ENCODE peak calls at places on chromosomes 6 and 20, in eight cellular contexts. I is GM23338, P is transverse colon, C is spleen, K is upper lobe of left lung, A is Panc1, Q is HCT116, T is breast epithelium. S is an unnamed sample.

GRCh38 chr20:13341737-13342393 is 120.8 kb downstream of the ISM1 start:
- DNase-seq in T (no peak), A (no peak), C (no peak), Q (no peak), K (no peak), I (no peak), P (no peak), S (no peak)

GRCh38 chr20:63553251-63553932 is 567 bp upstream of the FNDC11 start:
- DNase-seq in T (peak; percentile 75), K (peak; percentile 93), I (peak; percentile 93), A (no peak), Q (peak; percentile 85), P (peak; percentile 86), C (peak; percentile 94), S (peak; percentile 91)

GRCh38 chr6:130843575-130844320 is 16.5 kb downstream of the SMLR1 start:
- DNase-seq in A (peak; percentile 8), K (no peak), T (no peak), C (no peak), I (peak; percentile 72), P (no peak), Q (peak; percentile 28), S (no peak)

GRCh38 chr6:5723905-5724691 is 282.6 kb downstream of the NRN1 start:
- DNase-seq in Q (no peak), T (no peak), K (peak; percentile 65), I (no peak), A (no peak), P (peak; percentile 44), C (peak; percentile 88), S (no peak)

GRCh38 chr6:127950566-127951141 is 49.8 kb upstream of the THEMIS start:
- DNase-seq in C (no peak), K (no peak), Q (no peak), I (no peak), T (no peak), A (no peak), P (no peak), S (no peak)

GRCh38 chr6:3208096-3208774 is 19.2 kb downstream of the TUBB2B start:
- DNase-seq in P (no peak), A (no peak), I (peak; percentile 17), K (no peak), Q (no peak), T (peak; percentile 87), C (no peak), S (no peak)

GRCh38 chr6:40957616-40958492 is 81.2 kb downstream of the UNC5CL start:
- DNase-seq in T (no peak), Q (peak; percentile 24), P (no peak), A (no peak), K (no peak), C (no peak), I (no peak), S (no peak)

GRCh38 chr6:47308674-47309325 is 905 bp downstream of the TNFRSF21 start:
- DNase-seq in I (peak; percentile 43), T (no peak), K (peak; percentile 88), A (no peak), C (peak; percentile 75), P (peak; percentile 22), Q (no peak), S (peak; percentile 67)

GRCh38 chr6:21201181-21201580 is 392.4 kb upstream of the SOX4 start:
- DNase-seq in I (no peak), T (no peak), C (no peak), K (no peak), P (no peak), Q (no peak), A (no peak), S (no peak)

GRCh38 chr6:125671323-125671722 is 78.1 kb upstream of the HEY2 start:
- DNase-seq in P (no peak), T (no peak), K (no peak), Q (no peak), A (no peak), I (no peak), C (no peak), S (no peak)

GRCh38 chr20:61236677-61237076 is 15.4 kb upstream of the CDH4 start:
- DNase-seq in I (no peak), Q (no peak), A (no peak), K (no peak), P (no peak), T (no peak), C (no peak), S (no peak)

GRCh38 chr20:2874456-2874855 is 1.2 kb downstream of the PTPRA start:
- DNase-seq in K (no peak), T (no peak), Q (no peak), P (no peak), I (peak; percentile 16), C (no peak), A (no peak), S (no peak)

DNA sequence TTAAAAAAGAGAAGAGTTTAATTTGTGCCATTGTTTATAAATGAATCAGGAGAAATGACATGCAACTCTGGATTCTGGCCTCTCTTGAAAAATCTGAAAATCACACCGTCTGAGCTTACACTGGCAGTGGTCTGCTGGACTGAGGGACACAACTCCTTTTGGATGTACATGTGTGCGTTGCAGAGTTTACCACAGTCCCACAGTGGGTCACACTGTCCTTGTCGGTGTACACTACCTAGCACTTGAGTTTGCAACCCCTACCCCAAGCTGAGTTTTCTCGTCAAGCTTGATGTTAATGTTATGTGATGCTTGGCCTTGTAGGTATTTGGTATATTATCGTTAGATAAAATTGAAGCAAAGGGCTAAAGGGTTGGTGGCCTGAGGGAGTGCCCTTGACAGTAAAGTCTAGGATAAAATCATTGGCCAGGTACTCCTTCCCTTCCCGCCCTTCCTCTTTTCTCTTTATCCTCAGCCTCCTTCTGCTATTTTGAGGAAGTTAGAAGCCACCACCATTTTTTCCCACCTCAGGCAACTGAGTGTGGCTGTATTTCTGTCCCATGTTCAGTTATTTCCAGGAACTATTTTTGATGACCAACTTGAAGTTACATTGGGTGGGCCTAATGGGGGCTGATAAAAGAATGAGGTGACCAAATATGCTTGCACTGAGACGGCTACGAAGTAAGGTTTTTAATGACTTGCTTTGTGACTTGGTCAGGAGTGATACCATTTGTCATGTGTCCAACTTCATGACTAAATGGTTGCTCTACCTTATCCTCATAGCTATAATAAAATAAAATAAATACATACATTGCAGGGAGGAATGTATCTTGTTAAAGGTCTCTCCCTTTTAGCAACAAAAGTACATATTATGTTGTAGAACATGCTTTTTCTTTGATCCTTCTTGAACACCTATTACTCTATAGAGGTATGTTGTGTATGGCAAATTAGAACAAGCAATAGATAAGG is 11.8 kb downstream of the PTPN1 start:
- DNase-seq in I (no peak), P (no peak), T (no peak), A (no peak), Q (no peak), K (no peak), C (no peak), S (no peak)
- TF ChIP-seq POLR2AphosphoS5 in I (no peak), P (no peak), T (no peak), A (no peak), Q (no peak), K (no peak), C (no peak), S (no peak)

GRCh38 chr6:25998379-25998778 is 35.8 kb downstream of the TRIM38 start:
- DNase-seq in Q (no peak), P (no peak), T (no peak), A (no peak), C (no peak), I (no peak), K (no peak), S (no peak)

GRCh38 chr6:26000366-26000886 is 37.8 kb downstream of the TRIM38 start:
- DNase-seq in P (no peak), K (no peak), T (no peak), Q (no peak), I (no peak), A (no peak), C (no peak), S (no peak)

GRCh38 chr6:26006086-26006939 is 43.7 kb downstream of the TRIM38 start:
- DNase-seq in A (no peak), P (no peak), Q (no peak), C (no peak), K (no peak), T (no peak), I (no peak), S (no peak)

GRCh38 chr6:26003102-26003694 is 40.6 kb downstream of the TRIM38 start:
- DNase-seq in I (peak; percentile 85), T (no peak), K (no peak), C (no peak), A (peak; percentile 38), Q (no peak), P (peak; percentile 68), S (no peak)
- TF ChIP-seq POLR2AphosphoS5 in I (no peak), T (no peak), K (no peak), C (no peak), A (no peak), Q (no peak), P (no peak), S (no peak)

DNA sequence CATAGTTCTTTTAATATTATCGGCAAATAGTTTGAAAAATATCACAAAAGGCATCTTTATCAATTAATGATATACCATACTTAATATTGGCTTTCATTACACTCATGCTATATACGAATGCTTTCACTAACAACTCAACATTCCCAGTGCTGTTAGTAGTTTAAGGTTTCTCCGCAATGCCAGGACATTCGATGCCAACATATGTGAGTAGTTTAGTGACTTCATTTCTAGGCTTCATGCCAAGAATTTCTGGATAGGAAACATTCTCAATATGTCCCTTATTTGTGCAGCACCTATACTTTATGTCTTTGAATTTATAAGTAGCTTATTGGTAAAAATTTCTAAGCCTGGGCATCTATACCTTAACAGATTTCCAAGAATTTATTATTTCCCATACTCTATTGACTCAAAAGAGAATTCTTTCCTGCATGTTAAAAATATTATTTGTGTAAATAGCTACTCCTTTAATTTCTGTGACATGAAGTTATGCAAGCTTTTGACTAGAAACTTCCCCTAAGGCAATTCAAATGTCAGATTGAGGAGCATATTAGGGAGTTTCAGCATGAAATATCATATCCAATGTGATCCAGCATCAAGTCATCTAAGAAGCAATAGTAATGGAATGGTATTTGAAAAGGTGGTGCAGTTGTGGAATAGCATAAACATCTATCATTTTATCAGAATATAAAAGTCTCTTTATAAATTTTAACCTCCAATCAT is 236.0 kb upstream of the STXBP5 start:
- DNase-seq in K (no peak), I (no peak), A (peak; percentile 42), T (no peak), P (no peak), C (no peak), Q (no peak), S (no peak)
- TF ChIP-seq POLR2AphosphoS5 in K (no peak), I (no peak), A (no peak), T (no peak), P (no peak), C (no peak), Q (no peak), S (no peak)

GRCh38 chr6:16130932-16131387 is 2.1 kb downstream of the MYLIP start:
- DNase-seq in C (no peak), T (peak; percentile 41), I (peak; percentile 80), P (peak; percentile 73), A (no peak), Q (no peak), K (no peak), S (no peak)

GRCh38 chr6:16130437-16130891 is 1.6 kb downstream of the MYLIP start:
- DNase-seq in P (peak; percentile 45), C (no peak), I (no peak), A (no peak), Q (no peak), T (no peak), K (no peak), S (no peak)

GRCh38 chr6:16129623-16130243 is 847 bp downstream of the MYLIP start:
- DNase-seq in C (no peak), P (peak; percentile 41), T (peak; percentile 36), Q (no peak), K (no peak), A (no peak), I (peak; percentile 36), S (peak; percentile 76)

GRCh38 chr6:16127471-16127870 is 1.4 kb upstream of the MYLIP start:
- DNase-seq in P (no peak), T (no peak), C (no peak), A (no peak), K (no peak), I (no peak), Q (no peak), S (no peak)

GRCh38 chr6:16128759-16129622 is at the start of gene MYLIP:
- DNase-seq in T (peak; percentile 97), I (peak; percentile 97), K (peak; percentile 99), Q (peak; percentile 81), A (no peak), C (peak; percentile 99), P (peak; percentile 99), S (peak; percentile 99)
- TF ChIP-seq POLR2AphosphoS5 in T (peak; percentile 100), I (peak; percentile 100), K (peak; percentile 99), Q (peak; percentile 99), A (peak; percentile 99), C (peak; percentile 100), P (peak; percentile 100), S (peak; percentile 100)

S was measured in sigmoid colon.